ENCODE peak calls at places on chromosome 15, in eight cellular contexts. Z, Q, M, B, X, J, T and L are unnamed samples.

GRCh38 chr15:100926971-100927756 is 8.0 kb downstream of the LRRK1 start:
- DNase-seq in Z (no peak), X (no peak), Q (no peak), T (no peak), M (no peak), J (no peak), B (no peak), L (peak)

GRCh38 chr15:100667405-100668320 is 65.3 kb downstream of the ASB7 start:
- DNase-seq in T (no peak), J (no peak), X (peak), Q (no peak), M (no peak), Z (no peak), B (peak), L (no peak)

GRCh38 chr15:101445562-101446526 is 43.7 kb downstream of the PCSK6 start:
- DNase-seq in M (no peak), Q (peak), Z (no peak), X (no peak), B (no peak), T (no peak), J (peak), L (no peak)

GRCh38 chr15:25710184-25710583 is 152.9 kb downstream of the ATP10A start:
- DNase-seq in Q (peak), Z (peak), J (no peak), M (no peak), B (no peak), T (peak), X (no peak), L (no peak)

GRCh38 chr15:44720460-44721185 is 9.3 kb downstream of the B2M start:
- DNase-seq in Z (no peak), Q (no peak), X (no peak), M (no peak), J (no peak), T (no peak), B (no peak), L (no peak)

GRCh38 chr15:93347917-93348316 is 258.9 kb upstream of the RGMA start:
- DNase-seq in J (no peak), B (no peak), Q (no peak), M (no peak), T (no peak), Z (no peak), X (no peak), L (no peak)

GRCh38 chr15:95812491-95812890 is 518.0 kb upstream of the NR2F2 start:
- DNase-seq in X (no peak), J (no peak), Z (no peak), M (no peak), Q (no peak), T (no peak), B (no peak), L (no peak)

GRCh38 chr15:80159301-80159700 is 6.5 kb downstream of the FAH start:
- DNase-seq in M (no peak), J (no peak), X (no peak), Q (no peak), T (no peak), B (no peak), Z (no peak), L (no peak)

GRCh38 chr15:49855917-49856637 is 235.2 kb downstream of the DTWD1 start:
- DNase-seq in Q (no peak), B (peak), X (peak), M (no peak), J (no peak), T (no peak), Z (no peak), L (no peak)

GRCh38 chr15:26580943-26581342 is 191.9 kb downstream of the GABRB3 start:
- DNase-seq in Z (no peak), J (no peak), X (no peak), B (no peak), Q (no peak), M (no peak), T (no peak), L (no peak)

GRCh38 chr15:73989001-73989798 is 2.9 kb downstream of the STOML1 start:
- DNase-seq in Z (no peak), Q (no peak), X (no peak), M (peak), T (no peak), B (peak), J (no peak), L (no peak)

DNA sequence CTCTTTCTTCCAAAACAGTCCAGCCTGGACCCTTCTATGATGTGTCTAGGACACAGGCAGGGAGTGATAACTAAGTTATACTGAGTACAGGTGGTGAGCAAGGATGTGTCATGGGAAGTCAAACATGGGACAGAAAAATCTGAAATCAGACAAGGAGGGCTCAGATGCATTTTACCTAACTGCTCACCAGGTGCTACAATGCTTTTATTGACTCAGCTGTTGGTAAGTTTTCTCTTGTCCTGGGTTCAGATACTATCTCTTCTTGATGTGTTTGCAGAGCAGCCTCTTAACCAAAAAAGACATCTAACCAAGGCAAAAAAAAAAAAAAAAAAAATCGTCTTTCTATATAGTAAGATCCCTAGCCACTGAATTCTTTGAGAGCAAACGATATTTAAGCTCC is 378.6 kb downstream of the VPS13C start:
- DNase-seq in X (no peak), Q (no peak), T (no peak), J (no peak), M (no peak), Z (no peak), B (no peak), L (no peak)
- H3K4me3 ChIP-seq in X (no peak), Q (no peak), T (no peak), J (no peak), M (no peak), Z (no peak), B (no peak), L (no peak)

GRCh38 chr15:75313116-75313845 is 22.6 kb upstream of the COMMD4 start:
- DNase-seq in B (no peak), Z (no peak), J (no peak), M (no peak), X (no peak), T (no peak), Q (no peak), L (no peak)

GRCh38 chr15:75306188-75306587 is 23.6 kb downstream of the GOLGA6D start:
- DNase-seq in J (no peak), M (no peak), T (no peak), Z (no peak), B (no peak), X (no peak), Q (no peak), L (no peak)

GRCh38 chr15:75309711-75310110 is 26.2 kb upstream of the COMMD4 start:
- DNase-seq in Z (no peak), Q (no peak), M (no peak), B (no peak), J (no peak), T (no peak), X (no peak), L (no peak)

GRCh38 chr15:75302318-75302717 is 19.7 kb downstream of the GOLGA6D start:
- DNase-seq in M (no peak), Z (no peak), Q (no peak), T (no peak), J (no peak), X (no peak), B (no peak), L (no peak)

GRCh38 chr15:75307778-75308390 is 25.2 kb downstream of the GOLGA6D start:
- DNase-seq in M (peak), Q (peak), J (peak), T (no peak), Z (no peak), B (no peak), X (no peak), L (peak)
- TF ChIP-seq CTCF in M (peak), Q (peak), J (peak), T (peak), Z (peak), B (peak), X (peak), L (peak)

GRCh38 chr15:78339559-78339958 is 594 bp upstream of the CRABP1 start:
- DNase-seq in M (no peak), J (no peak), X (no peak), B (no peak), Z (no peak), Q (no peak), T (no peak), L (no peak)
- H3K4me3 ChIP-seq in M (no peak), J (no peak), X (no peak), B (no peak), Z (no peak), Q (no peak), T (no peak), L (no peak)

GRCh38 chr15:51234181-51234927 is 104.0 kb downstream of the CYP19A1 start:
- DNase-seq in J (no peak), T (no peak), M (no peak), X (no peak), Q (no peak), Z (no peak), B (no peak), L (no peak)

GRCh38 chr15:51226813-51227212 is 111.6 kb downstream of the CYP19A1 start:
- DNase-seq in X (no peak), B (no peak), T (no peak), M (no peak), J (no peak), Q (no peak), Z (no peak), L (no peak)

GRCh38 chr15:51232581-51232980 is 105.8 kb downstream of the CYP19A1 start:
- DNase-seq in B (no peak), J (no peak), Z (no peak), Q (no peak), M (no peak), X (no peak), T (no peak), L (no peak)

GRCh38 chr15:51227967-51228783 is 110.2 kb downstream of the CYP19A1 start:
- DNase-seq in Q (peak), T (no peak), Z (no peak), B (peak), X (peak), M (peak), J (no peak), L (peak)

DNA sequence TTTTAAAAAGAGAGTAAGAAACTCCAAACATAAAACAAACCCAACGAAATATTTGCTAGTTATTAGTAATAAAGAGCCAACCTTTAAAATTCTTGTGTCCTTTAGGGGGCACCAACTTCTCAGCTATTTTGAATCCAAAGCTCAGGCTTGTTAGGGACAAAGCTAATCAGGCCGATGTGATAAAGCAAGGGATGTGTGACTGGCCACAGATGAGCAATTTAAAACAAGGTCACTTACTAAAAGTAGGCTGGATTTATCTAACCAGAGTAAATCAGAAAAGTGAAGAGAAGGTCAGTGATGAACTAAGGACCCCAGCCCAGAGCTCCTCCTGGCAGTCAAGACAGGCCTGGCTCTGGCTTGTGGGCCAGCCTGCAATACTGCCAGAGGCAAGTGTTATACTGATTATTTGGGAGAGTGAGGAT is 108.5 kb downstream of the CYP19A1 start:
- DNase-seq in T (no peak), X (no peak), Q (no peak), M (no peak), Z (no peak), B (no peak), J (no peak), L (no peak)
- TF ChIP-seq CTCF in T (peak), X (peak), Q (peak), M (peak), Z (peak), B (peak), J (peak), L (peak)